ENCODE peak calls at places on chromosomes 7 and 10, in six cellular contexts. Z is fibroblast of lung, E is upper lobe of left lung, U is body of pancreas, R is left ventricle myocardium inferior, M is cardiac muscle cell. Q is an unnamed sample.

GRCh38 chr7:14902589-14902963 is at the start of gene DGKB:
- DNase-seq in Z (peak; percentile 24), R (peak; percentile 20), U (peak; percentile 2), E (no peak), M (peak; percentile 54), Q (no peak)

GRCh38 chr10:128952856-128953255 is 514.2 kb upstream of the MGMT start:
- DNase-seq in M (no peak), E (no peak), R (no peak), Z (no peak), U (no peak), Q (no peak)

GRCh38 chr7:29278362-29279070 is 83.9 kb downstream of the CHN2 start:
- DNase-seq in E (no peak), M (no peak), R (no peak), U (no peak), Z (no peak), Q (no peak)

GRCh38 chr10:80155696-80156215 is 23.2 kb downstream of the PLAC9 start:
- DNase-seq in U (no peak), E (no peak), Z (no peak), R (no peak), M (no peak), Q (no peak)

GRCh38 chr7:4682621-4683042 is 537 bp downstream of the FOXK1 start:
- DNase-seq in M (peak; percentile 52), R (peak; percentile 61), E (peak; percentile 92), U (peak; percentile 69), Z (peak; percentile 55), Q (no peak)

GRCh38 chr7:142886866-142887265 is 1.3 kb upstream of the TRPV6 start:
- DNase-seq in M (no peak), E (no peak), R (no peak), Z (no peak), U (no peak), Q (no peak)

GRCh38 chr10:90314718-90315117 is 543.1 kb downstream of the HTR7 start:
- DNase-seq in E (no peak), R (no peak), U (no peak), M (no peak), Z (no peak), Q (no peak)

GRCh38 chr7:130353196-130353595 is 8.6 kb downstream of the CPA5 start:
- DNase-seq in R (no peak), E (no peak), U (no peak), M (no peak), Z (no peak), Q (no peak)

GRCh38 chr7:23539494-23539907 is 7.7 kb upstream of the TRA2A start:
- DNase-seq in E (no peak), R (no peak), M (no peak), Z (no peak), U (no peak), Q (no peak)

DNA sequence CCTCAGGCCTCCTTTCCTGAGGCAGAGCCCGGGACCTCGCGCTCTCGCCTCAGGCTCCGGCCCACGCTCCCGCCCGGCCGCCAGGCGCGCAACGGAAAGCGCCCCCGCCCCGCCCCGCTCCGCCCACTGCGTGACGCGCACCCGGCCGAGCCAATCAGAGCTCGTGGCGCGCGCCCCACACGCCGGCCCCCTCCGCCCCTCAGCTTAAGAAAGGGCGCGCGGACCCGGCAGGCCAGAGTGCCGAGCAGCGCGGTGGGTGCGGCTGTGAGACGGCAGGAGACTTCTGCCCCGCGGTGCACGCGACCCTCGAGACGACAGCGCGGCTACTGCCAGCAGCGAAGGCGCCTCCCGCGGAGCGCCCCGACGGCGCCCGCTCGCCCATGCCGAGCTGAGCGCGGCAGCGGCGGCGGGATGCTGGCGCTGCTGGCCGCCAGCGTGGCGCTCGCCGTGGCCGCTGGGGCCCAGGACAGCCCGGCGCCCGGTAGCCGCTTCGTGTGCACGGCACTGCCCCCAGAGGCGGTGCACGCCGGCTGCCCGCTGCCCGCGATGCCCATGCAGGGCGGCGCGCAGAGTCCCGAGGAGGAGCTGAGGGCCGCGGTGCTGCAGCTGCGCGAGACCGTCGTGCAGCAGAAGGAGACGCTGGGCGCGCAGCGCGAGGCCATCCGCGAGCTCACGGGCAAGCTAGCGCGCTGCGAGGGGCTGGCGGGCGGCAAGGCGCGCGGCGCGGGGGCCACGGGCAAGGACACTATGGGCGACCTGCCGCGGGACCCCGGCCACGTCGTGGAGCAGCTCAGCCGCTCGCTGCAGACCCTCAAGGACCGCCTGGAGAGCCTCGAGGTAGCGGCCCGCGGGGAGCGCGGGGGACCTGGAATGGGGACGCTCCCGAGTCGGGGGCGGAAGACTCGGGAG is at the start of gene NPTX2:
- DNase-seq in U (peak; percentile 82), E (peak; percentile 90), R (peak; percentile 53), M (peak; percentile 53), Z (no peak), Q (peak; percentile 87)
- TF ChIP-seq CTCF in U (peak; percentile 50), E (peak; percentile 13), R (peak; percentile 42), M (no peak), Z (no peak), Q (peak; percentile 80)

GRCh38 chr10:124637746-124638145 is 106.4 kb downstream of the FAM53B start:
- DNase-seq in R (no peak), M (no peak), U (no peak), Z (no peak), E (no peak), Q (no peak)

GRCh38 chr10:124639206-124639605 is 105.0 kb downstream of the FAM53B start:
- DNase-seq in U (no peak), M (no peak), Z (no peak), E (no peak), R (no peak), Q (no peak)

GRCh38 chr10:124639646-124640045 is 104.5 kb downstream of the FAM53B start:
- DNase-seq in R (no peak), Z (no peak), E (no peak), U (no peak), M (no peak), Q (no peak)

GRCh38 chr10:124636271-124636993 is 107.7 kb downstream of the FAM53B start:
- DNase-seq in U (no peak), Z (no peak), E (no peak), R (no peak), M (no peak), Q (no peak)

DNA sequence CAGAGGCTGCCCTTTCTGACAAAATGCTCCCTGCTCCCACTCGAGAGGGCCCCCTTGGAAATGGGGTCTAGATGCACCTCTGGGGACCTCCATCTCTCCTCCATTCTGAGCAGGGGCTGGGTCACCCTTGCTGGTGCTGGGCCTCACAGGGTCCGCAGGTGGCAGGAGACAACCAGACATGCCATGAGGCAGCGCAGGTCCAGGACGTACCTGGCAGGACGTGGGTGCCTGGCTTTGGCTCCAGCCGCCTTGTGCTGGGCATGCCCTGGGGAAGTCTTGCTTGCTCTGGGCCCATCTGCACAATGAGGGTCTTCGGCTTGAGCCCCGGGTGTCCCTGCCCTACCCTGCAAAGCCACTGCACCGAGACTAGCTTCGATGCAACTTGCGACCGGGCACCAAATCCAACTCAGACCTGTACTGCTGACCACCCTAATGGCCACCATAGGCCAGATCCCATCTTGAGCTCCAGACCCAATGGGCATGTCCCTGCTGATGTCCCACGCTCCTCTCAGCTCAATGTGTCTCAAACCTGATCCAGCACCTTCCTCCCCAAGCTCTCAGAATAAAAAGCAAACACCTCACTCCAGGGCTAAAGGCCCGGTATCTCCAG is 107.0 kb downstream of the FAM53B start:
- DNase-seq in E (no peak), U (no peak), M (no peak), Z (no peak), R (no peak), Q (no peak)
- H3K27ac ChIP-seq in E (no peak overlapping the region), U (no peak overlapping the region), M (no peak overlapping the region), Z (no peak overlapping the region), R (no peak overlapping the region), Q (peak overlapping the region; percentile 40)

DNA sequence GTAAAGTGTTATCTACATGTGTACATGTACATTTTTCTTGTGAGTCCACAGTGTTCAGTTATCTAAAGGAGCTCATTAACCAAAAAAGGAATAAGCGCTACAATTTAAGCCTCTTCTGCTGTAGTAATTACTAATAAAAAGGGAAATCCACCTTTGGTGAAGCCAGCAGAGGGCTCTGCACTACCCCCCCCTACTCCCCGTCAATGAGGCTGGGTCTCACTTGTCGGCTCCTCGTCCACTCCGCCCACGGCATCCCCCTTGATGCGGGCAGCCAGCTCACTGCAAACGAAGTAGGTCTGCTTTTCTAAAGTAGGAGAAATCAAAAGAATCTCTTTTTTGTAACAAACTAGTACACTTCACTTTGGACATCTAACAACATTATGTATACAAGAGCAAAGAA is 4.7 kb upstream of the WASHC2A start:
- DNase-seq in U (no peak), M (no peak), Z (no peak), R (no peak), E (no peak), Q (no peak)
- TF ChIP-seq CTCF in U (no peak), M (peak; percentile 6), Z (no peak), R (no peak), E (no peak), Q (no peak)

DNA sequence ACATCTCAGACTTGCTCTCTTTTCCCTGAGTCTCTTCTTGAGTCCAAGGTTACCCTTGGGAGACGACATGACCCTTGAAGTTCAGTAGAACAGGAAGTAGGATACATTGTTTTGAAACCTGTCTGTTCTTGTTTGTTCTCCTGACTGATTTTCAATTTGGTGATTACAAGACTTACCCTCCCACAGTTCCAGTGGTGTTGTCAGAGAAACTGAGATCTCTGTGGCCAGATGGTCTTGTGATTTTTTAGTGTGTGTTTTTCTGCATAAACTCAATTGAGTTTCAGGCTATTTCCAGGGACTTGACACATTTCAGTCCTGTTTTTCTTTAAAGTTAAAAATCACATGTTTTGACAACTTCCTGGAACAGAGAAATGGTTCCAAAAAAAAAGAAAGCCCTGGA is 22.3 kb downstream of the PIK3CG start:
- DNase-seq in U (no peak), R (no peak), E (no peak), Z (no peak), M (no peak), Q (no peak)
- H3K27ac ChIP-seq in U (no peak overlapping the region), R (no peak overlapping the region), E (no peak overlapping the region), Z (no peak overlapping the region), M (no peak overlapping the region), Q (no peak overlapping the region)

GRCh38 chr10:53846809-53847208 is 954.2 kb downstream of the PCDH15 start:
- DNase-seq in M (no peak), E (no peak), U (no peak), Z (peak; percentile 9), R (no peak), Q (no peak)
- TF ChIP-seq CTCF in M (no peak), E (no peak), U (no peak), Z (no peak), R (no peak), Q (no peak)

GRCh38 chr10:30762620-30763019 is 133.1 kb upstream of the LYZL2 start:
- DNase-seq in M (no peak), U (no peak), Z (no peak), R (no peak), E (no peak), Q (no peak)

GRCh38 chr10:30765611-30766010 is 136.1 kb upstream of the LYZL2 start:
- DNase-seq in Z (no peak), M (no peak), R (no peak), U (no peak), E (no peak), Q (no peak)

GRCh38 chr10:30765022-30765610 is 135.6 kb upstream of the LYZL2 start:
- DNase-seq in Z (no peak), M (no peak), E (no peak), U (no peak), R (no peak), Q (no peak)

GRCh38 chr10:30759423-30759822 is 129.9 kb upstream of the LYZL2 start:
- DNase-seq in R (no peak), Z (peak; percentile 81), U (no peak), E (no peak), M (no peak), Q (no peak)

GRCh38 chr10:30763933-30764332 is 134.4 kb upstream of the LYZL2 start:
- DNase-seq in E (no peak), R (no peak), U (peak; percentile 33), Z (no peak), M (no peak), Q (no peak)
- H3K27ac ChIP-seq in E (no peak overlapping the region), R (no peak overlapping the region), U (no peak overlapping the region), Z (no peak overlapping the region), M (no peak overlapping the region), Q (no peak overlapping the region)

GRCh38 chr10:17736223-17736622 is 15.8 kb upstream of the TMEM236 start:
- DNase-seq in E (no peak), U (no peak), M (no peak), R (no peak), Z (no peak), Q (no peak)
- TF ChIP-seq CTCF in E (no peak), U (no peak), M (no peak), R (no peak), Z (no peak), Q (no peak)